ENCODE peak calls at places on chromosomes 12 and 14, in seven cellular contexts. One of them, this sample, is unnamed.
A peak's percentile ranks its signal among the peaks of the same experiment; 100 is the strongest.

GRCh38 chr14:89206426-89206825 is 210.6 kb downstream of the FOXN3 start:
- DNase-seq in B cell: no peak
- DNase-seq in Daoy: no peak
- DNase-seq in stimulated activated CD8-positive, alpha-beta memory T cell treated with anti-CD3 and anti-CD28 coated beads, Interleukin-4, amount 100 ng/mL, for 4 hours: no peak
- DNase-seq in upper lobe of left lung: no peak
- DNase-seq in ELR: no peak
- DNase-seq in germinal center: no peak
- DNase-seq in this sample: no peak

GRCh38 chr14:101599234-101599885 is 38.1 kb downstream of the DIO3 start:
- DNase-seq in Daoy: no peak
- DNase-seq in germinal center: no peak
- DNase-seq in B cell: no peak
- DNase-seq in ELR: no peak
- DNase-seq in stimulated activated CD8-positive, alpha-beta memory T cell treated with anti-CD3 and anti-CD28 coated beads, Interleukin-4, amount 100 ng/mL, for 4 hours: no peak
- DNase-seq in upper lobe of left lung: no peak
- DNase-seq in this sample: no peak

GRCh38 chr12:3000548-3001275 is 41.5 kb downstream of the TEAD4 start:
- DNase-seq in upper lobe of left lung: no peak
- DNase-seq in germinal center: no peak
- DNase-seq in Daoy: peak; percentile 25
- DNase-seq in B cell: no peak
- DNase-seq in ELR: peak; percentile 40
- DNase-seq in stimulated activated CD8-positive, alpha-beta memory T cell treated with anti-CD3 and anti-CD28 coated beads, Interleukin-4, amount 100 ng/mL, for 4 hours: no peak
- DNase-seq in this sample: no peak

GRCh38 chr12:131738196-131738595 is 27.3 kb downstream of the SFSWAP start:
- DNase-seq in germinal center: no peak
- DNase-seq in Daoy: no peak
- DNase-seq in stimulated activated CD8-positive, alpha-beta memory T cell treated with anti-CD3 and anti-CD28 coated beads, Interleukin-4, amount 100 ng/mL, for 4 hours: no peak
- DNase-seq in ELR: no peak
- DNase-seq in upper lobe of left lung: no peak
- DNase-seq in B cell: no peak
- DNase-seq in this sample: no peak

GRCh38 chr12:59234391-59234790 is 314.1 kb upstream of the LRIG3 start:
- DNase-seq in ELR: no peak
- DNase-seq in upper lobe of left lung: no peak
- DNase-seq in stimulated activated CD8-positive, alpha-beta memory T cell treated with anti-CD3 and anti-CD28 coated beads, Interleukin-4, amount 100 ng/mL, for 4 hours: no peak
- DNase-seq in Daoy: no peak
- DNase-seq in B cell: no peak
- DNase-seq in germinal center: no peak
- DNase-seq in this sample: no peak

GRCh38 chr12:6998708-6999451 is 19.4 kb downstream of the LPCAT3 start:
- DNase-seq in B cell: no peak
- DNase-seq in germinal center: no peak
- DNase-seq in ELR: no peak
- DNase-seq in Daoy: no peak
- DNase-seq in upper lobe of left lung: no peak
- DNase-seq in stimulated activated CD8-positive, alpha-beta memory T cell treated with anti-CD3 and anti-CD28 coated beads, Interleukin-4, amount 100 ng/mL, for 4 hours: no peak
- DNase-seq in this sample: no peak

GRCh38 chr12:123139926-123140674 is 10.8 kb downstream of the PITPNM2 start:
- DNase-seq in Daoy: peak; percentile 65
- DNase-seq in B cell: no peak
- DNase-seq in upper lobe of left lung: no peak
- DNase-seq in stimulated activated CD8-positive, alpha-beta memory T cell treated with anti-CD3 and anti-CD28 coated beads, Interleukin-4, amount 100 ng/mL, for 4 hours: no peak
- DNase-seq in ELR: peak; percentile 86
- DNase-seq in germinal center: no peak
- DNase-seq in this sample: no peak

GRCh38 chr12:27999521-27999920 is 27.0 kb upstream of the PTHLH start:
- DNase-seq in stimulated activated CD8-positive, alpha-beta memory T cell treated with anti-CD3 and anti-CD28 coated beads, Interleukin-4, amount 100 ng/mL, for 4 hours: no peak
- DNase-seq in germinal center: no peak
- DNase-seq in ELR: peak; percentile 5
- DNase-seq in upper lobe of left lung: no peak
- DNase-seq in Daoy: no peak
- DNase-seq in B cell: no peak
- DNase-seq in this sample: no peak

GRCh38 chr12:12513416-12514006 is 49.2 kb downstream of the DUSP16 start:
- DNase-seq in B cell: no peak
- DNase-seq in germinal center: no peak
- DNase-seq in Daoy: no peak
- DNase-seq in upper lobe of left lung: no peak
- DNase-seq in stimulated activated CD8-positive, alpha-beta memory T cell treated with anti-CD3 and anti-CD28 coated beads, Interleukin-4, amount 100 ng/mL, for 4 hours: no peak
- DNase-seq in ELR: no peak
- DNase-seq in this sample: no peak

GRCh38 chr14:75223664-75224154 is 47.3 kb upstream of the TMED10 start:
- DNase-seq in Daoy: no peak
- DNase-seq in upper lobe of left lung: peak; percentile 72
- DNase-seq in stimulated activated CD8-positive, alpha-beta memory T cell treated with anti-CD3 and anti-CD28 coated beads, Interleukin-4, amount 100 ng/mL, for 4 hours: no peak
- DNase-seq in ELR: peak; percentile 33
- DNase-seq in B cell: peak; percentile 58
- DNase-seq in germinal center: peak; percentile 18
- DNase-seq in this sample: peak; percentile 46

GRCh38 chr12:117456076-117456475 is 94.7 kb upstream of the NOS1 start:
- DNase-seq in stimulated activated CD8-positive, alpha-beta memory T cell treated with anti-CD3 and anti-CD28 coated beads, Interleukin-4, amount 100 ng/mL, for 4 hours: no peak
- DNase-seq in upper lobe of left lung: no peak
- DNase-seq in B cell: no peak
- DNase-seq in germinal center: no peak
- DNase-seq in ELR: no peak
- DNase-seq in Daoy: no peak
- DNase-seq in this sample: no peak

GRCh38 chr12:68912916-68913315 is 20.1 kb downstream of the CPM start:
- DNase-seq in germinal center: no peak
- DNase-seq in ELR: no peak
- DNase-seq in upper lobe of left lung: no peak
- DNase-seq in B cell: no peak
- DNase-seq in Daoy: no peak
- DNase-seq in stimulated activated CD8-positive, alpha-beta memory T cell treated with anti-CD3 and anti-CD28 coated beads, Interleukin-4, amount 100 ng/mL, for 4 hours: no peak
- DNase-seq in this sample: no peak

GRCh38 chr12:4858385-4858784 is 51.3 kb upstream of the KCNA1 start:
- DNase-seq in upper lobe of left lung: peak; percentile 36
- DNase-seq in germinal center: no peak
- DNase-seq in ELR: no peak
- DNase-seq in Daoy: no peak
- DNase-seq in B cell: no peak
- DNase-seq in stimulated activated CD8-positive, alpha-beta memory T cell treated with anti-CD3 and anti-CD28 coated beads, Interleukin-4, amount 100 ng/mL, for 4 hours: no peak
- DNase-seq in this sample: no peak

GRCh38 chr12:95326450-95326849 is 108.8 kb downstream of the VEZT start:
- DNase-seq in ELR: no peak
- DNase-seq in B cell: no peak
- DNase-seq in germinal center: no peak
- DNase-seq in Daoy: no peak
- DNase-seq in stimulated activated CD8-positive, alpha-beta memory T cell treated with anti-CD3 and anti-CD28 coated beads, Interleukin-4, amount 100 ng/mL, for 4 hours: no peak
- DNase-seq in upper lobe of left lung: no peak
- DNase-seq in this sample: peak; percentile 41

GRCh38 chr12:2011641-2012607 is 7.7 kb upstream of the DCP1B start:
- DNase-seq in stimulated activated CD8-positive, alpha-beta memory T cell treated with anti-CD3 and anti-CD28 coated beads, Interleukin-4, amount 100 ng/mL, for 4 hours: no peak
- DNase-seq in Daoy: no peak
- DNase-seq in ELR: no peak
- DNase-seq in B cell: no peak
- DNase-seq in germinal center: no peak
- DNase-seq in upper lobe of left lung: no peak
- DNase-seq in this sample: no peak

GRCh38 chr12:3129301-3130052 is 52.3 kb downstream of the TSPAN9 start:
- DNase-seq in stimulated activated CD8-positive, alpha-beta memory T cell treated with anti-CD3 and anti-CD28 coated beads, Interleukin-4, amount 100 ng/mL, for 4 hours: no peak
- DNase-seq in Daoy: peak; percentile 88
- DNase-seq in ELR: peak; percentile 82
- DNase-seq in B cell: no peak
- DNase-seq in germinal center: no peak
- DNase-seq in upper lobe of left lung: no peak
- DNase-seq in this sample: no peak

GRCh38 chr12:24230061-24230460 is 280.6 kb upstream of the SOX5 start:
- DNase-seq in Daoy: no peak
- DNase-seq in upper lobe of left lung: no peak
- DNase-seq in ELR: no peak
- DNase-seq in germinal center: no peak
- DNase-seq in B cell: no peak
- DNase-seq in stimulated activated CD8-positive, alpha-beta memory T cell treated with anti-CD3 and anti-CD28 coated beads, Interleukin-4, amount 100 ng/mL, for 4 hours: no peak
- DNase-seq in this sample: no peak

GRCh38 chr12:52004042-52004648 is 2.6 kb upstream of the TAMALIN start:
- DNase-seq in Daoy: peak; percentile 55
- DNase-seq in stimulated activated CD8-positive, alpha-beta memory T cell treated with anti-CD3 and anti-CD28 coated beads, Interleukin-4, amount 100 ng/mL, for 4 hours: no peak
- DNase-seq in B cell: peak; percentile 36
- DNase-seq in ELR: peak; percentile 73
- DNase-seq in upper lobe of left lung: peak; percentile 61
- DNase-seq in germinal center: no peak
- DNase-seq in this sample: no peak

GRCh38 chr12:130959632-130960031 is 5.9 kb downstream of the ADGRD1 start:
- DNase-seq in stimulated activated CD8-positive, alpha-beta memory T cell treated with anti-CD3 and anti-CD28 coated beads, Interleukin-4, amount 100 ng/mL, for 4 hours: no peak
- DNase-seq in B cell: no peak
- DNase-seq in germinal center: no peak
- DNase-seq in ELR: no peak
- DNase-seq in Daoy: no peak
- DNase-seq in upper lobe of left lung: no peak
- DNase-seq in this sample: no peak

GRCh38 chr12:93536766-93537515 is 35.5 kb upstream of the SOCS2 start:
- DNase-seq in stimulated activated CD8-positive, alpha-beta memory T cell treated with anti-CD3 and anti-CD28 coated beads, Interleukin-4, amount 100 ng/mL, for 4 hours: no peak
- DNase-seq in upper lobe of left lung: no peak
- DNase-seq in Daoy: no peak
- DNase-seq in ELR: no peak
- DNase-seq in germinal center: peak; percentile 43
- DNase-seq in B cell: peak; percentile 22
- DNase-seq in this sample: no peak

GRCh38 chr14:26130690-26131089 is 467.1 kb downstream of the NOVA1 start:
- DNase-seq in upper lobe of left lung: no peak
- DNase-seq in B cell: no peak
- DNase-seq in Daoy: no peak
- DNase-seq in stimulated activated CD8-positive, alpha-beta memory T cell treated with anti-CD3 and anti-CD28 coated beads, Interleukin-4, amount 100 ng/mL, for 4 hours: no peak
- DNase-seq in ELR: no peak
- DNase-seq in germinal center: no peak
- DNase-seq in this sample: no peak

GRCh38 chr12:65742481-65742971 is 81.8 kb upstream of the HMGA2 start:
- DNase-seq in germinal center: no peak
- DNase-seq in ELR: peak; percentile 65
- DNase-seq in upper lobe of left lung: no peak
- DNase-seq in Daoy: peak; percentile 78
- DNase-seq in stimulated activated CD8-positive, alpha-beta memory T cell treated with anti-CD3 and anti-CD28 coated beads, Interleukin-4, amount 100 ng/mL, for 4 hours: no peak
- DNase-seq in B cell: no peak
- DNase-seq in this sample: no peak

GRCh38 chr14:104362761-104363605 is 216.6 kb upstream of the C14orf180 start:
- DNase-seq in Daoy: no peak
- DNase-seq in germinal center: no peak
- DNase-seq in ELR: no peak
- DNase-seq in upper lobe of left lung: no peak
- DNase-seq in B cell: no peak
- DNase-seq in stimulated activated CD8-positive, alpha-beta memory T cell treated with anti-CD3 and anti-CD28 coated beads, Interleukin-4, amount 100 ng/mL, for 4 hours: no peak
- DNase-seq in this sample: no peak

GRCh38 chr14:32307881-32308582 is 21.1 kb upstream of the AKAP6 start:
- DNase-seq in B cell: no peak
- DNase-seq in stimulated activated CD8-positive, alpha-beta memory T cell treated with anti-CD3 and anti-CD28 coated beads, Interleukin-4, amount 100 ng/mL, for 4 hours: no peak
- DNase-seq in germinal center: no peak
- DNase-seq in Daoy: peak; percentile 77
- DNase-seq in ELR: no peak
- DNase-seq in upper lobe of left lung: no peak
- DNase-seq in this sample: peak; percentile 88

GRCh38 chr12:114662512-114663177 is 21.3 kb downstream of the TBX3 start:
- DNase-seq in Daoy: peak; percentile 89
- DNase-seq in stimulated activated CD8-positive, alpha-beta memory T cell treated with anti-CD3 and anti-CD28 coated beads, Interleukin-4, amount 100 ng/mL, for 4 hours: peak; percentile 4
- DNase-seq in ELR: peak; percentile 96
- DNase-seq in upper lobe of left lung: peak; percentile 60
- DNase-seq in B cell: peak; percentile 58
- DNase-seq in germinal center: peak; percentile 46
- DNase-seq in this sample: no peak

GRCh38 chr14:30907659-30908057 is 33.3 kb downstream of the COCH start:
- DNase-seq in B cell: no peak
- DNase-seq in stimulated activated CD8-positive, alpha-beta memory T cell treated with anti-CD3 and anti-CD28 coated beads, Interleukin-4, amount 100 ng/mL, for 4 hours: no peak
- DNase-seq in Daoy: no peak
- DNase-seq in germinal center: no peak
- DNase-seq in upper lobe of left lung: no peak
- DNase-seq in ELR: no peak
- DNase-seq in this sample: no peak

GRCh38 chr12:27785882-27786570 is 6.0 kb upstream of the MANSC4 start:
- DNase-seq in stimulated activated CD8-positive, alpha-beta memory T cell treated with anti-CD3 and anti-CD28 coated beads, Interleukin-4, amount 100 ng/mL, for 4 hours: no peak
- DNase-seq in ELR: peak; percentile 96
- DNase-seq in Daoy: peak; percentile 65
- DNase-seq in upper lobe of left lung: no peak
- DNase-seq in germinal center: no peak
- DNase-seq in B cell: no peak
- DNase-seq in this sample: no peak